ENCODE peak calls at places on chromosomes 16 and 17, in seven cellular contexts. A, F, N, W, E, X and G are unnamed samples. For H3K4me1, the result is how much of the 10 kb centered on the place peaks cover.

GRCh38 chr17:38403491-38403890 is 24.8 kb upstream of the ARHGAP23 start:
- DNase-seq in X (peak), A (no peak), F (no peak), N (no peak), W (peak), E (no peak), G (no peak)

GRCh38 chr16:15765880-15766279 is 90.9 kb downstream of the MYH11 start:
- DNase-seq in N (peak), A (peak), F (no peak), X (peak), E (no peak), W (no peak), G (peak)

GRCh38 chr17:17819561-17819995 is 17.2 kb downstream of the SREBF1 start:
- DNase-seq in F (peak), W (peak), A (no peak), N (peak), X (peak), E (peak), G (peak)

GRCh38 chr16:57540387-57540786 is 2.1 kb upstream of the ADGRG5 start:
- DNase-seq in X (no peak), W (no peak), E (no peak), N (no peak), F (no peak), A (no peak), G (no peak)

GRCh38 chr16:29779474-29779873 is 1.4 kb downstream of the ZG16 start:
- DNase-seq in N (no peak), A (no peak), W (no peak), X (no peak), F (no peak), E (no peak), G (no peak)

GRCh38 chr17:75380315-75380714 is 25.2 kb downstream of the GRB2 start:
- DNase-seq in F (no peak), E (no peak), X (no peak), N (no peak), W (no peak), A (no peak), G (no peak)

GRCh38 chr16:67164599-67165061 is at the start of gene HSF4:
- DNase-seq in N (peak), F (peak), A (no peak), X (peak), E (peak), W (no peak), G (peak)

GRCh38 chr17:40480501-40481003 is 20.9 kb downstream of the TNS4 start:
- DNase-seq in X (peak), F (no peak), A (no peak), W (no peak), E (peak), N (no peak), G (no peak)

GRCh38 chr17:80998388-80999223 is 7.0 kb downstream of the CHMP6 start:
- DNase-seq in W (no peak), F (no peak), E (no peak), X (no peak), A (no peak), N (no peak), G (no peak)

GRCh38 chr17:28532063-28532960 is 20.1 kb downstream of the UNC119 start:
- DNase-seq in E (no peak), F (no peak), N (no peak), A (no peak), X (peak), W (no peak), G (no peak)

GRCh38 chr17:70655179-70655578 is 485.8 kb downstream of the KCNJ2 start:
- DNase-seq in X (no peak), A (no peak), N (no peak), F (no peak), W (no peak), E (no peak), G (no peak)

GRCh38 chr16:30076276-30076791 is 540 bp downstream of the PPP4C start:
- DNase-seq in F (no peak), N (no peak), X (peak), A (no peak), E (no peak), W (no peak), G (peak)

GRCh38 chr17:49523706-49524472 is 28.8 kb downstream of the NGFR start:
- DNase-seq in W (no peak), A (no peak), F (no peak), N (peak), X (peak), E (no peak), G (no peak)

GRCh38 chr16:52597772-52598483 is 51.0 kb upstream of the TOX3 start:
- DNase-seq in N (peak), E (no peak), W (no peak), A (no peak), X (no peak), F (no peak), G (no peak)

GRCh38 chr16:6732166-6732565 is 600.5 kb upstream of the RBFOX1 start:
- DNase-seq in N (no peak), E (no peak), X (no peak), A (no peak), W (no peak), F (no peak), G (no peak)

GRCh38 chr16:6722786-6723185 is 609.9 kb upstream of the RBFOX1 start:
- DNase-seq in A (no peak), E (no peak), W (no peak), N (no peak), X (no peak), F (no peak), G (no peak)

GRCh38 chr16:6725634-6726331 is 606.9 kb upstream of the RBFOX1 start:
- DNase-seq in N (no peak), A (no peak), W (no peak), X (no peak), E (no peak), F (no peak), G (no peak)

GRCh38 chr16:6726621-6727020 is 606.0 kb upstream of the RBFOX1 start:
- DNase-seq in X (no peak), N (no peak), A (no peak), W (no peak), F (no peak), E (no peak), G (no peak)

GRCh38 chr16:6728381-6728780 is 604.3 kb upstream of the RBFOX1 start:
- DNase-seq in W (no peak), F (no peak), E (no peak), N (no peak), A (no peak), X (no peak), G (no peak)
- H3K4me1 ChIP-seq in W (under half), F (under half), E (under half), N (under half), A (under half), X (under half), G (under half)

GRCh38 chr17:19727466-19728113 is 11.2 kb upstream of the SLC47A2 start:
- DNase-seq in E (no peak), A (no peak), N (peak), F (peak), W (peak), X (peak), G (peak)

GRCh38 chr17:19729900-19730299 is 13.5 kb upstream of the SLC47A2 start:
- DNase-seq in A (no peak), F (no peak), X (no peak), N (no peak), W (no peak), E (no peak), G (no peak)

GRCh38 chr17:19726615-19727376 is 10.4 kb upstream of the SLC47A2 start:
- DNase-seq in N (no peak), X (peak), F (no peak), A (no peak), E (no peak), W (no peak), G (no peak)

GRCh38 chr17:19725486-19725885 is 9.1 kb upstream of the SLC47A2 start:
- DNase-seq in A (no peak), W (no peak), E (no peak), X (no peak), N (no peak), F (no peak), G (no peak)

GRCh38 chr17:19728114-19728495 is 11.7 kb upstream of the SLC47A2 start:
- DNase-seq in E (peak), X (peak), W (peak), A (no peak), N (peak), F (peak), G (peak)
- H3K4me1 ChIP-seq in E (under half), X (under half), W (under half), A (under half), N (under half), F (under half), G (under half)

GRCh38 chr16:6545329-6545728 is 787.3 kb upstream of the RBFOX1 start:
- DNase-seq in N (no peak), X (no peak), A (no peak), E (no peak), W (no peak), F (no peak), G (no peak)
- H3K4me1 ChIP-seq in N (under half), X (under half), A (under half), E (under half), W (under half), F (under half), G (under half)

DNA sequence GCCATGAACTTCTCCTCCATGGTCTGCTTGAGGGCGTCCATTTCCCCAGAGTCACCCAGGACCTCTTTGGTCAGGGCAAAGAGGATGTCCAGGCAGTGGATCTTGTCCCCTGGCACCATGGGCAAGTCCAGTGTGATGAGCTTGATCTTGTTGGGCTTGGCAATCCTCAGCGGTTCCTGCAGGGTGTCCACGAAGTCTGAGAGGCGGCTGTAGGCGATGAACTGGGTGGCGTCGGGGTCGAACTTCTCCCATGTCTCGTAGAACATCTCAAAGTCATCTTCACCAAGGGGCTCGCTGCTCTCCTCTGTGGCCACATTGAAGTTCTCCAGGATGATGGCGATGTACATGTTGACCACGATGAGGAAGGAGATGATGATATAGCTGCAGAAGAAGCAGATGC is 9.0 kb upstream of the CD79B start:
- DNase-seq in F (no peak), X (no peak), A (no peak), E (no peak), N (no peak), W (no peak), G (no peak)
- H3K4me1 ChIP-seq in F (under half), X (under half), A (under half), E (under half), N (under half), W (under half), G (under half)

GRCh38 chr16:84596801-84597517 is 20.9 kb downstream of the COTL1 start:
- DNase-seq in W (no peak), F (no peak), A (no peak), X (no peak), E (no peak), N (no peak), G (no peak)

GRCh38 chr16:84600343-84601229 is 17.3 kb downstream of the COTL1 start:
- DNase-seq in F (no peak), A (no peak), N (no peak), X (peak), E (no peak), W (peak), G (no peak)

GRCh38 chr16:84598391-84598750 is 19.5 kb downstream of the COTL1 start:
- DNase-seq in N (no peak), A (no peak), X (no peak), E (no peak), W (no peak), F (no peak), G (no peak)

GRCh38 chr16:84597518-84598390 is 20.1 kb downstream of the COTL1 start:
- DNase-seq in X (no peak), E (no peak), W (no peak), F (no peak), N (no peak), A (no peak), G (no peak)

GRCh38 chr16:84599528-84600202 is 18.2 kb downstream of the COTL1 start:
- DNase-seq in E (peak), W (peak), N (no peak), F (peak), A (no peak), X (peak), G (no peak)
- H3K4me1 ChIP-seq in E (under half), W (half or more), N (under half), F (under half), A (under half), X (under half), G (under half)

GRCh38 chr17:47674503-47674902 is 19.5 kb upstream of the TBKBP1 start:
- DNase-seq in X (no peak), E (no peak), W (no peak), N (no peak), A (no peak), F (no peak), G (no peak)

GRCh38 chr17:47675380-47676198 is 18.4 kb upstream of the TBKBP1 start:
- DNase-seq in F (no peak), A (no peak), X (no peak), N (no peak), E (no peak), W (no peak), G (no peak)

GRCh38 chr17:47669060-47669459 is 19.3 kb downstream of the KPNB1 start:
- DNase-seq in E (no peak), X (no peak), A (no peak), F (no peak), N (no peak), W (no peak), G (no peak)

GRCh38 chr17:47665655-47666054 is 15.9 kb downstream of the KPNB1 start:
- DNase-seq in A (no peak), X (peak), F (no peak), N (no peak), E (no peak), W (no peak), G (no peak)

DNA sequence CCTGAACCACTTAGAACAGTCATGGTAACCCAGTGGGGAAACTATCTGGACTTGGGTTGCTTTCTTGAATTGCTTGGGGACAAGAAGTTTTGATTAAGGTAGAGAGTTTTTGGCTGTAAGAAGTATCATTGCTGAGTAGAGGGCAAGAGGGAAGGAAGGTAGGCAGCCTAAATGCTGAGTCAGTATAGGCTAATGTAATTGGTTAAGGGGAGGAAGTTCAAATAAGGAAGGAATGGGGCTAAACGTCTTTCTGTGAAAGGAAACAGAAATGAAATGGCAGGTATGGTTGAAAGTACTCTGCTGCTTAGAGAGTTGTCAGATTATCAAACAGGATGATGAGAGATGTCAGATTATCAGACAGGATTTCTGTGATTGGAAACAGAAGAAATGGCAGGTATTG is 20.3 kb downstream of the KPNB1 start:
- DNase-seq in N (no peak), X (no peak), A (no peak), E (no peak), W (no peak), F (no peak), G (no peak)
- H3K4me1 ChIP-seq in N (under half), X (under half), A (under half), E (under half), W (under half), F (under half), G (under half)